ENCODE peak calls at places on chromosomes 16 and 17, in four cellular contexts. Y, D, C and S are unnamed samples.
A peak's percentile ranks its signal among the peaks of the same experiment; 100 is the strongest.

GRCh38 chr17:40678902-40679522 is 14.0 kb upstream of the KRT222 start:
- DNase-seq in Y (no peak), D (no peak), C (no peak), S (no peak)

GRCh38 chr16:82936941-82937551 is 310.3 kb downstream of the CDH13 start:
- DNase-seq in Y (peak; percentile 87), D (no peak), C (no peak), S (no peak)

GRCh38 chr17:59760164-59760563 is 52.7 kb downstream of the VMP1 start:
- DNase-seq in Y (no peak), D (no peak), C (no peak), S (no peak)

GRCh38 chr17:3719265-3719664 is 4.4 kb upstream of the HASPIN start:
- DNase-seq in Y (peak; percentile 33), D (no peak), C (no peak), S (no peak)

GRCh38 chr16:76583466-76583865 is 306.3 kb downstream of the CNTNAP4 start:
- DNase-seq in Y (no peak), D (peak; percentile 16), C (no peak), S (peak; percentile 8)

GRCh38 chr16:59192551-59193199 is 458.6 kb upstream of the GOT2 start:
- DNase-seq in Y (peak; percentile 11), D (peak; percentile 19), C (no peak), S (peak; percentile 3)

GRCh38 chr17:59151591-59151990 is 3.4 kb downstream of the SKA2 start:
- DNase-seq in Y (no peak), D (no peak), C (no peak), S (no peak)

GRCh38 chr16:23498863-23499262 is 11.4 kb downstream of the GGA2 start:
- DNase-seq in Y (no peak), D (no peak), C (no peak), S (no peak)

GRCh38 chr16:2233872-2234812 is 2.1 kb upstream of the DNASE1L2 start:
- DNase-seq in Y (no peak), D (no peak), C (no peak), S (no peak)
- TF ChIP-seq POLR2A in Y (no peak), D (no peak), C (no peak), S (no peak)

DNA sequence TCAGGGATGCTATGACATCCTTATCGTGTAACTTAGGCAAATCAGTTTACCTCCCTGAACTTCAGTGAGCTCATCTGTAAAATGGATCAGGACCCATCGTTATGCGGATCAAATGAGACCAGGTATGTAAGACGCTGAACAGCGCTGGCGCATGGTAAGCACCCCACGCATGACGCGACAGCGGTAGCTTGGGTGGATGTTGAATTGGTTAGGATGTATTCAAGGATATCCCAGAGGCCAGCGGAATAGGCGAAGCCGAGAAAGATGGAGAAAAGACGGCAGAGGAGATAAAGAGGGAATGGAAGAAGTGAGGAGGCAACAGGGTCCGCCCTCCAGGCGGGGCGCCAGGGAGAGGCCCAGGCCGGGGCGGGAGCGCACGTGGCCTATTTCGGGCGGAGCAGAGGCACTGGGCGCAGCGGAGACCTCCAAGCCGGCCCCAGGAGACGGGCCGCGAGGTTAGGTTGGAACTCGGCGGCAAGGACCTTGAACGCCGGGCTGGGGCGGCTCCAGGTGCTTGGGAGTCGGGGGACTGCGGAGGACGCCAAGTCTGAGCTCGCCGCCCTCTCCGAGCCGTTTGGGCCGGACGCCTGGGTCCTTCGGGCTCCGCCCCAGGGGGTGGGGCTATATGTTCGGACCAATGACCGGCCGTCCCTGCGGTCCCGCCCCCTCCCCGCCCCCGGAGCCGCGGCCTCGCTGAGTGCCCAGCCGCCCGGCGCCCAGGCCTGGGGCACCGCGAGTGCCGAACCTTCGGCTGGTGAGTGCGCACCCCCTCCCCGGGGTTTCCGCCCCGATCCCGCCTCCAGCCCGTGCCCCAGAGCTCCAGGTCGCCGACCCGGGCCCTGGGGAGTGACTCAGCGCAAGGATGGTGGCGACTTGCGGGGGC is at the start of gene ZNF771:
- DNase-seq in Y (peak; percentile 76), D (peak; percentile 95), C (peak; percentile 94), S (peak; percentile 95)
- TF ChIP-seq POLR2A in Y (peak; percentile 64), D (peak; percentile 35), C (peak; percentile 78), S (no peak)

GRCh38 chr17:75524269-75524970 is 1.1 kb upstream of the LLGL2 start:
- DNase-seq in Y (no peak), D (no peak), C (no peak), S (no peak)

GRCh38 chr17:75523647-75524046 is 1.9 kb upstream of the LLGL2 start:
- DNase-seq in Y (no peak), D (no peak), C (no peak), S (no peak)

GRCh38 chr17:75524971-75525805 is at the start of gene LLGL2:
- DNase-seq in Y (peak; percentile 11), D (peak; percentile 92), C (peak; percentile 66), S (peak; percentile 89)

GRCh38 chr17:75525806-75526554 is 483 bp downstream of the LLGL2 start:
- DNase-seq in Y (no peak), D (peak; percentile 56), C (no peak), S (peak; percentile 73)

DNA sequence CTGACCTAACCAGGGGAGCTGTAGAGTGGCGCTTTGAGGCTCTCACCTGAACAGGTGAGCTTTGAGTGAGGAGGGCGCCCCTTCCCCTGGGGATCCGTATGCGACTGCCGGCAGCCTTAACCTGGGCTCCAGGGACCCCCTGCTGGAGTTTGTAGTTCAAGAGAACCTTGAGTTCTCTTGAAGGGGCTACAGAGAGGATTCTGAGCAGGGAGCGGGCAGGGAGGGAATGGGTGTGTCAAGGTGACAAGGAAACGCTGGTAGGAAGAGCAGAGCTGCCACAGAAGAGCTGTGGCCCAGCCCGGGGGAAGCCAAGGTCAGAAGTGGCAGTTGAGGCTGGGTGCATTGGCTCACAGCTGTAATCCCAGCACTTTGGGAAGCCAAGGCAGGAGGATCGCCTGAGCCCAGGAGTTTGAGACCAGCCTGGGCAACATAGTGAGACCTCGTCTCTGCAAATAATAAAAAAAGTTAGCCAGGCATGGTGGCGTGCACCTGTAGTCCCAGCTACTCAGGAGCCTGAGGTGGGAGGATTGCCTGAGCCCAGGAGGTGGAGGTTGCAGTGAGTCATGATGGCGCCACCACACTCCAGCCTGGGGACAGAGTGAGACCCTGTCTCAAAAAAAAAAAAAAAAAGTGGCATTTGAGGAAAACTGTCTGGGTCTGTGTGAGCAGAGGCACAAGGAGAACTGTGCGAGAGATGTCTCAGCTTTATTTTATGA is 1.2 kb downstream of the LLGL2 start:
- DNase-seq in Y (no peak), D (no peak), C (no peak), S (no peak)
- TF ChIP-seq POLR2A in Y (no peak), D (no peak), C (no peak), S (no peak)

GRCh38 chr17:8835106-8835505 is 32.4 kb downstream of the PIK3R6 start:
- DNase-seq in Y (no peak), D (no peak), C (no peak), S (no peak)
- TF ChIP-seq POLR2A in Y (no peak), D (no peak), C (no peak), S (no peak)

DNA sequence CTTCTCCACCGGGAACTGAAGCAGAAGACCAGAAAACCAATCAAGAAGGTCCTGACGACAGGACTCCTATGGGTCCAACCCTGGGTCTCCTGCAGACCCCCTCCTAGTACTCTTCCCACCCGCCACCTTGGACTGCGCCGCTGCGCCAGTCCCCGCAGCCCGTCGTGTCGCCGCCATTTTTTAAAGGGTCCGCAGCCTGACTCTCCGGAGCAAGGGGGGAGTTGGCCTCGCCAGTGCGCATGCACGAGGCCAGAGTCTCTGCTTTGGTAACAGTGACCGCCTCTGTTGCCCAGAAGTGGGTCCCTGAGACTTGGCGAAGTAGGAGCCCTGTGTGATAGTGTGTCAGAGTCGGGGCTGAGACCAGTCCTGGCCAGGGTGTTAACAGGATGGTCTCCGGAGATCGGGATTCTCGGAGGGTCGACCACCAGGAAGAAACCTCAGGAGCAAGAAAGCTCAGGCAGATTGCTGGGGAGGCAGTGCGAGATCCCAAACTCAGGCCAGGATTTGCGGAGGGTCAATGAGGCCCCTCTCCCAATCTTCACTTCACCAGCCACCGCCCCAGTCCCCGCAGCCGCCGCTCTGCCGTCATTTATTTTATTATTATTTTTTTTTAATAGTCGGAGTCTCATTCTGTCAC is 612.5 kb downstream of the KCNJ18 start:
- DNase-seq in Y (no peak), D (no peak), C (no peak), S (no peak)
- TF ChIP-seq POLR2A in Y (no peak), D (no peak), C (no peak), S (no peak)

GRCh38 chr17:75720656-75721462 is at the start of gene ITGB4:
- DNase-seq in Y (no peak), D (peak; percentile 84), C (no peak), S (peak; percentile 88)
- TF ChIP-seq POLR2A in Y (no peak), D (peak; percentile 38), C (peak; percentile 37), S (peak; percentile 36)

DNA sequence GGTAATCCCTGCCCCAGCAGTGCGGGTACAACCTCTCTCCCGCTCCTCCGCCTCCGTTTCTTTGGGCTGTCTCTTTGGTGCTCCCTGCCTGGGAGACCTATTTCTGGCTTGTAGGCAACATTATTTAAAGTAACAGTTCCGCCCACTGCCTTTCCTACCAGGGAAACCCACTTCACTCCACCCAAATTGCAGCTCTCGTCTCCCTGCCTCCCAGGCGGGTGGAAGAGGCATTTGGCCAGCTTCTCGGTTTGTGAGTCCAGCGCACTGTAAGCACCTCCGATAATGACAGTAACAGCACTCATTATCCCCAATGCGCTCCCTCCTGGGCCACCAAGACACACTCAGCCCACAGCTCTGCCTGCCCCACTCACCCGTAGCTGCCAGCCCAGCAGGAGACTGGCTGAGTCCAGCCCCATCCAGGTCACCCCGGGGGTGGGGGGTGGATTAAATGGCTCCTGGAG is 165.1 kb upstream of the CDC42EP4 start:
- DNase-seq in Y (no peak), D (no peak), C (no peak), S (peak; percentile 50)
- TF ChIP-seq POLR2A in Y (no peak), D (no peak), C (no peak), S (no peak)

GRCh38 chr17:5419959-5420653 is at the start of gene RPAIN:
- DNase-seq in Y (peak; percentile 80), D (peak; percentile 87), C (peak; percentile 87), S (peak; percentile 90)
- TF ChIP-seq POLR2A in Y (no peak), D (peak; percentile 49), C (peak; percentile 49), S (peak; percentile 59)

GRCh38 chr17:1229354-1229890 is 40.8 kb upstream of the BHLHA9 start:
- DNase-seq in Y (no peak), D (peak; percentile 31), C (no peak), S (peak; percentile 28)

GRCh38 chr17:1226308-1226707 is 43.9 kb upstream of the BHLHA9 start:
- DNase-seq in Y (no peak), D (no peak), C (no peak), S (no peak)

GRCh38 chr17:1227365-1227764 is 42.9 kb upstream of the BHLHA9 start:
- DNase-seq in Y (no peak), D (no peak), C (no peak), S (no peak)

GRCh38 chr17:1228752-1229353 is 41.4 kb upstream of the BHLHA9 start:
- DNase-seq in Y (no peak), D (no peak), C (no peak), S (no peak)

DNA sequence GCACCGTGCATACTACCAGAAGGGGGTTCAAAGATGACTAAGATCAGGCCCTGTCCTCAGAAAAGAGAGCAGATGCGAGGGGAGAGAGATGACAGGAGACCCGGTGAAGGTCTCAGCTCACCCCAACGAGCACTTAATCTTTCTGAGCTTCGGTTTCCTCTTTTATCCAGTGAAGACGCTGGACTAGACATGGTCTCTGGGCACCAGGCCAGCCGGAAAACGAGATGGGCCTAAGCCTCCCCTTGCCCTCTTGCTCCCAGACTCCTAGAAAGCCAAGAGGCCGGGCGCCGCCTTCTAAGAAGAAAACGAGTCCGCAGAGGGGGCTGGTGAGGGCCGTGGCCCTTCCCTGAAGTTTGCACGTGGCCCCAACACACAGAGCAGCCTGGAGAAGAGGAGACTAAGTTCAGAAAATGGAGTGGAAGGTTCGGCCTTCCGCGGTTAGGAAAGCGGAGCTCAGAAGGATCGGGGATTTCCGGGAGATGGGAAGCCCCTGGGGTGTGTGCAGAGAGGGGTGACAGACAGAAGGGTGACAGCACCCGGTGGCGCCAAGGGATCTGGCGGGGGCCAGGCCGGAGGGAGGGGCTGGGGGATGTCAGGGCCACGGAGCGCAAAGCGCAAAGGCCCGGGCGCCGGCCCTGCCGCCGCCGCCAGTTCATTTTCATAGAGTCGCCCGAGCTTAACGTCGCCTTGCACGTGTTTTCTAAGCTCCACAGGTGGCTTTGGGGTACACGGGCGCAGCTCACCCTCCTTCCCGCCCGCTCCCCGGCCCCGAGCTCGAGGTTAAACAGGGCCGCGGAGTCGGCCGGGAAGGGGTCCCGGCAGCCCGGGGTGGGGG is 42.1 kb upstream of the BHLHA9 start:
- DNase-seq in Y (no peak), D (no peak), C (no peak), S (no peak)
- TF ChIP-seq POLR2A in Y (no peak), D (no peak), C (no peak), S (no peak)